ENCODE peak calls at places on chromosomes 6 and 20, in five cellular contexts. One of them, this sample, is unnamed. For H3K4me1, the result is how much of the 10 kb centered on the place peaks cover.

GRCh38 chr6:157830354-157831017 is 7.4 kb downstream of the SNX9 start:
- DNase-seq in GM12878: peak
- DNase-seq in SK-N-SH: no peak
- DNase-seq in HCT116: no peak
- DNase-seq in H1: no peak
- DNase-seq in this sample: no peak

GRCh38 chr6:101818056-101818455 is 424.5 kb downstream of the GRIK2 start:
- DNase-seq in GM12878: no peak
- DNase-seq in SK-N-SH: no peak
- DNase-seq in HCT116: no peak
- DNase-seq in H1: no peak
- DNase-seq in this sample: no peak

GRCh38 chr6:11740875-11741274 is 37.7 kb downstream of the ADTRP start:
- DNase-seq in GM12878: no peak
- DNase-seq in SK-N-SH: no peak
- DNase-seq in HCT116: no peak
- DNase-seq in H1: no peak
- DNase-seq in this sample: no peak

GRCh38 chr20:2840967-2841531 is 504 bp downstream of the VPS16 start:
- DNase-seq in GM12878: no peak
- DNase-seq in SK-N-SH: peak
- DNase-seq in HCT116: no peak
- DNase-seq in H1: no peak
- DNase-seq in this sample: no peak

GRCh38 chr6:112665815-112666214 is 318.7 kb downstream of the RFPL4B start:
- DNase-seq in GM12878: no peak
- DNase-seq in SK-N-SH: no peak
- DNase-seq in HCT116: no peak
- DNase-seq in H1: no peak
- DNase-seq in this sample: no peak

GRCh38 chr6:63764318-63764916 is 128.8 kb downstream of the PHF3 start:
- DNase-seq in GM12878: peak
- DNase-seq in SK-N-SH: no peak
- DNase-seq in HCT116: peak
- DNase-seq in H1: no peak
- DNase-seq in this sample: peak

GRCh38 chr20:62839816-62840215 is 21.8 kb downstream of the TCFL5 start:
- DNase-seq in GM12878: no peak
- DNase-seq in SK-N-SH: no peak
- DNase-seq in HCT116: no peak
- DNase-seq in H1: no peak
- DNase-seq in this sample: no peak

GRCh38 chr6:125753218-125753936 is 3.9 kb downstream of the HEY2 start:
- DNase-seq in GM12878: no peak
- DNase-seq in SK-N-SH: no peak
- DNase-seq in HCT116: peak
- DNase-seq in H1: no peak
- DNase-seq in this sample: no peak

GRCh38 chr6:12246900-12247299 is 43.3 kb upstream of the EDN1 start:
- DNase-seq in GM12878: no peak
- DNase-seq in SK-N-SH: no peak
- DNase-seq in HCT116: no peak
- DNase-seq in H1: no peak
- DNase-seq in this sample: no peak

GRCh38 chr6:43823879-43824740 is 54.1 kb downstream of the VEGFA start:
- DNase-seq in GM12878: no peak
- DNase-seq in SK-N-SH: no peak
- DNase-seq in HCT116: no peak
- DNase-seq in H1: no peak
- DNase-seq in this sample: no peak

GRCh38 chr6:20534906-20535305 is 649 bp downstream of the CDKAL1 start:
- DNase-seq in GM12878: no peak
- DNase-seq in SK-N-SH: no peak
- DNase-seq in HCT116: no peak
- DNase-seq in H1: no peak
- DNase-seq in this sample: no peak

GRCh38 chr6:105733556-105734162 is 330.8 kb upstream of the PREP start:
- DNase-seq in GM12878: no peak
- DNase-seq in SK-N-SH: peak
- DNase-seq in HCT116: peak
- DNase-seq in H1: no peak
- DNase-seq in this sample: no peak

GRCh38 chr6:139595183-139595582 is 220.7 kb upstream of the CITED2 start:
- DNase-seq in GM12878: no peak
- DNase-seq in SK-N-SH: no peak
- DNase-seq in HCT116: no peak
- DNase-seq in H1: no peak
- DNase-seq in this sample: no peak

GRCh38 chr6:139846538-139847321 is 472.3 kb upstream of the CITED2 start:
- DNase-seq in GM12878: no peak
- DNase-seq in SK-N-SH: no peak
- DNase-seq in HCT116: no peak
- DNase-seq in H1: peak
- DNase-seq in this sample: no peak

GRCh38 chr6:163180874-163181541 is 233.5 kb upstream of the QKI start:
- DNase-seq in GM12878: no peak
- DNase-seq in SK-N-SH: no peak
- DNase-seq in HCT116: peak
- DNase-seq in H1: peak
- DNase-seq in this sample: peak

GRCh38 chr6:105676837-105677236 is 274.0 kb upstream of the PREP start:
- DNase-seq in GM12878: no peak
- DNase-seq in SK-N-SH: no peak
- DNase-seq in HCT116: no peak
- DNase-seq in H1: no peak
- DNase-seq in this sample: no peak

GRCh38 chr6:106163966-106164877 is 78.1 kb downstream of the PRDM1 start:
- DNase-seq in GM12878: peak
- DNase-seq in SK-N-SH: no peak
- DNase-seq in HCT116: no peak
- DNase-seq in H1: no peak
- DNase-seq in this sample: no peak

GRCh38 chr6:135280375-135281136 is 99.4 kb downstream of the MYB start:
- DNase-seq in GM12878: no peak
- DNase-seq in SK-N-SH: peak
- DNase-seq in HCT116: no peak
- DNase-seq in H1: no peak
- DNase-seq in this sample: no peak

GRCh38 chr6:163711615-163712568 is 297.4 kb downstream of the QKI start:
- DNase-seq in GM12878: peak
- DNase-seq in SK-N-SH: peak
- DNase-seq in HCT116: no peak
- DNase-seq in H1: no peak
- DNase-seq in this sample: no peak

GRCh38 chr6:134517863-134518262 is 200.0 kb upstream of the SGK1 start:
- DNase-seq in GM12878: no peak
- DNase-seq in SK-N-SH: peak
- DNase-seq in HCT116: no peak
- DNase-seq in H1: no peak
- DNase-seq in this sample: no peak

GRCh38 chr6:17580518-17581048 is 19.5 kb upstream of the FAM8A1 start:
- DNase-seq in GM12878: no peak
- DNase-seq in SK-N-SH: peak
- DNase-seq in HCT116: no peak
- DNase-seq in H1: no peak
- DNase-seq in this sample: no peak

GRCh38 chr6:148530394-148530923 is 187.8 kb downstream of the SASH1 start:
- DNase-seq in GM12878: no peak
- DNase-seq in SK-N-SH: no peak
- DNase-seq in HCT116: no peak
- DNase-seq in H1: no peak
- DNase-seq in this sample: no peak

GRCh38 chr6:158560787-158561246 is 926 bp downstream of the TMEM181 start:
- DNase-seq in GM12878: no peak
- DNase-seq in SK-N-SH: peak
- DNase-seq in HCT116: no peak
- DNase-seq in H1: no peak
- DNase-seq in this sample: no peak

GRCh38 chr20:21520702-21521595 is 7.1 kb upstream of the NKX2-2 start:
- DNase-seq in GM12878: no peak
- DNase-seq in SK-N-SH: peak
- DNase-seq in HCT116: no peak
- DNase-seq in H1: no peak
- DNase-seq in this sample: no peak

GRCh38 chr6:110884321-110884720 is 9.7 kb downstream of the AMD1 start:
- DNase-seq in GM12878: no peak
- DNase-seq in SK-N-SH: no peak
- DNase-seq in HCT116: no peak
- DNase-seq in H1: no peak
- DNase-seq in this sample: no peak

GRCh38 chr6:145070791-145071190 is 664.5 kb downstream of the EPM2A start:
- DNase-seq in GM12878: no peak
- DNase-seq in SK-N-SH: no peak
- DNase-seq in HCT116: no peak
- DNase-seq in H1: no peak
- DNase-seq in this sample: no peak

GRCh38 chr6:119484598-119484997 is 135.0 kb upstream of the MAN1A1 start:
- DNase-seq in GM12878: no peak
- DNase-seq in SK-N-SH: no peak
- DNase-seq in HCT116: peak
- DNase-seq in H1: no peak
- DNase-seq in this sample: no peak
- TF ChIP-seq SIN3A in GM12878: no peak
- TF ChIP-seq SIN3A in SK-N-SH: no peak
- TF ChIP-seq SIN3A in HCT116: peak
- TF ChIP-seq SIN3A in H1: no peak
- TF ChIP-seq SIN3A in this sample: no peak

DNA sequence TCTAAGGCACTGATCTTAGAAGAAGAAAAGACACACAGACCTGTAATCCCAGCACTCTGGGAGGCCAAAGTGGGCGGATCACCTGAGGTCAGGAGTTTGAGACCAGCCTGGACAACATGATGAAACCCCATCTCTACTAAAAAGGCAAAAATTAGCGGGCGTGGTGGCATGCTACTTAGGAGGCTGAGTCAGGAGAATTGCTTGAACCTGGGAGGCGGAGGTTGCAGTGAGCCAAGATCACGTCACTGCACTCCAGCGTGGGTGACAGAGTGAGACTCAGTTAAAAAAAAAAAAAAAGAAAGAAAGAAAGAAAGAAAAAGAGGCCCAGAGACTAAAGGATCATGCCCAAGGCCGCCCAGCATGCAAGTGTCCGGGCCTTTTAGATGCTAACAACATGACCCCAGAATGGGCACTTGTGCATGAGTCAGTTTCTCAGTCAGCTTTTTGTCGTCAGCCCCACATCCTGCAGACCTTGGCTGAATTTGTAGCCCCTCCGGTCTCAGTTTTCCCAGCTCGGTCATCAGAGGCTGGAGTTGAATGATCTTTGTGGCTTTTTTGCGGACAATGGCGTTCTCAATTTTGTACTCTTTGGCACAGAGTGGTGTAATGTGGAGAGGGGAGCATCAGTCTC is 30.5 kb upstream of the APCDD1L start:
- DNase-seq in GM12878: no peak
- DNase-seq in SK-N-SH: no peak
- DNase-seq in HCT116: no peak
- DNase-seq in H1: no peak
- DNase-seq in this sample: no peak
- H3K4me1 ChIP-seq in GM12878: under half
- H3K4me1 ChIP-seq in SK-N-SH: under half
- H3K4me1 ChIP-seq in HCT116: under half
- H3K4me1 ChIP-seq in H1: under half
- H3K4me1 ChIP-seq in this sample: under half

GRCh38 chr6:109382576-109383437 is 540 bp upstream of the CD164 start:
- DNase-seq in GM12878: peak
- DNase-seq in SK-N-SH: peak
- DNase-seq in HCT116: peak
- DNase-seq in H1: peak
- DNase-seq in this sample: peak
- TF ChIP-seq CTCF in GM12878: peak
- TF ChIP-seq CTCF in SK-N-SH: peak
- TF ChIP-seq CTCF in HCT116: peak
- TF ChIP-seq CTCF in H1: peak
- TF ChIP-seq CTCF in this sample: peak

DNA sequence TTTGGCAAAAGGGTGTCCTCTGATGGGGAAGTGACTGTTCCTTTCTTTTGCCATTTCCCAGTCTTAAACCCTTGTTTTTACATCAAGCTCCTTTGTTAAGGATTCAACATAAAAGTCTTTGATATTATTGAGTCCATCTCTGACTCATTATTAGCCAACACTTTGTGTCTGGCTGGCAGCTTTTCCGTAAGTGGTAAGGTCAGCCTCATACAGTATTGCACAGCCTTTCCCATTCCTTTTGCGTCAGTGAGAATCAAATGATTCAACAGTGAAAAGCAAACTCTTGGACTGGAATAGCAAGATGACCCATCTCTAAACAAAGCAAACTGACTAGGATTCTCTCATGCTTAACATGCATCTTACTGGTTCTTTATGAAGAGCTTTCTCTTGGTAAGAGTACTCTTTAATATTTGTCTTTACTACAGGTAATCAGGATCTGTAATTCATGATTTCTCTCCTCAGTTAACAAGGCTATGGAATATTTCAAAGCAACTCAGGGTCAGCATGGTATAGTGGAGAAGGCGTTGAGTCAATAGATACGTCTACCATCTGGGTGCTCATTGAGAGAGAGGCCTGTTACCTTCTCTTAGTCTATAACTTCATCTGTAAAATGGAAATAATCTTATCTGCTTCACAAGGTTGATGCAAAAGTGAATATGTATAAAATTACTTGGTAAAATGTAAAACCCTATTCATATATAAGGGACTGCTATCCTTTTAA is 183.6 kb downstream of the PRL start:
- DNase-seq in GM12878: no peak
- DNase-seq in SK-N-SH: no peak
- DNase-seq in HCT116: peak
- DNase-seq in H1: no peak
- DNase-seq in this sample: peak
- TF ChIP-seq SIN3A in GM12878: no peak
- TF ChIP-seq SIN3A in SK-N-SH: no peak
- TF ChIP-seq SIN3A in HCT116: no peak
- TF ChIP-seq SIN3A in H1: no peak
- TF ChIP-seq SIN3A in this sample: no peak

GRCh38 chr6:42017021-42017643 is 33.2 kb upstream of the TAF8 start:
- DNase-seq in GM12878: no peak
- DNase-seq in SK-N-SH: peak
- DNase-seq in HCT116: no peak
- DNase-seq in H1: no peak
- DNase-seq in this sample: no peak
- H3K4me1 ChIP-seq in GM12878: under half
- H3K4me1 ChIP-seq in SK-N-SH: under half
- H3K4me1 ChIP-seq in HCT116: under half
- H3K4me1 ChIP-seq in H1: under half
- H3K4me1 ChIP-seq in this sample: under half

GRCh38 chr6:79694623-79695311 is 63.6 kb downstream of the SH3BGRL2 start:
- DNase-seq in GM12878: no peak
- DNase-seq in SK-N-SH: no peak
- DNase-seq in HCT116: no peak
- DNase-seq in H1: no peak
- DNase-seq in this sample: no peak
- TF ChIP-seq CTCF in GM12878: no peak
- TF ChIP-seq CTCF in SK-N-SH: no peak
- TF ChIP-seq CTCF in HCT116: no peak
- TF ChIP-seq CTCF in H1: peak
- TF ChIP-seq CTCF in this sample: peak

DNA sequence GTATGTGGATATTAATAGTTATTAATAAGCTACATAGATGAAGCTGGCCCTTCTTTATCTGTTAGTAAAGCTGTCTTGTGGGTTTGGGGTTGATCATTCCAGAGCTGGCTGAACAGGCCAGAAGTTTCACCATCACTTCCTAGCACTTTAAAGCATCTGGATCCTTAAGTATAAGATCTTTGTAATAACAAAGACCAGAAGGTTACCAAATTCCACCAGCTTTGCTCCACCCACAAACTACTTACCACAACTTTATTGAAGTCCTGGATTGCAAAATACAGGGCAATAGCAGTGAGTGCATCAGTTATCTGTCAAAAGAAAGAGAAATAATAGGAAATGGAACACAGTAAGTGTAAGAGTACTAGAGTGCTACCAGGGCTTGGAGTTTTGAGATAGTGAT is 33.0 kb downstream of the PIGU start:
- DNase-seq in GM12878: no peak
- DNase-seq in SK-N-SH: no peak
- DNase-seq in HCT116: no peak
- DNase-seq in H1: no peak
- DNase-seq in this sample: no peak
- TF ChIP-seq SIN3A in GM12878: no peak
- TF ChIP-seq SIN3A in SK-N-SH: no peak
- TF ChIP-seq SIN3A in HCT116: no peak
- TF ChIP-seq SIN3A in H1: no peak
- TF ChIP-seq SIN3A in this sample: no peak